ENCODE peak calls at places on chromosomes 11 and 22, in four cellular contexts. I is tibial nerve, V is adrenal gland, B is fibroblast of lung. T is an unnamed sample. For H3K9me3 and H3K36me3, the result is how much of the 10 kb centered on the place peaks cover.

GRCh38 chr11:131042041-131042390 is 125.7 kb upstream of the SNX19 start:
- DNase-seq in I (no peak), V (no peak), B (no peak), T (no peak)

GRCh38 chr11:36500315-36500721 is 9.8 kb downstream of the TRAF6 start:
- DNase-seq in I (no peak), V (peak), B (peak), T (peak)

GRCh38 chr11:124667601-124668000 is 5.9 kb downstream of the SIAE start:
- DNase-seq in I (no peak), V (no peak), B (no peak), T (no peak)

GRCh38 chr11:100753562-100753961 is 66.5 kb downstream of the ARHGAP42 start:
- DNase-seq in I (no peak), V (no peak), B (no peak), T (no peak)

GRCh38 chr11:73325036-73325981 is 17.2 kb downstream of the ARHGEF17 start:
- DNase-seq in I (no peak), V (no peak), B (peak), T (no peak)

GRCh38 chr11:71483689-71484088 is 30.7 kb downstream of the NADSYN1 start:
- DNase-seq in I (no peak), V (no peak), B (no peak), T (no peak)

GRCh38 chr11:28799316-28799715 is 691.1 kb downstream of the METTL15 start:
- DNase-seq in I (no peak), V (no peak), B (peak), T (no peak)

GRCh38 chr11:20056109-20057054 is 103.9 kb downstream of the DBX1 start:
- DNase-seq in I (no peak), V (no peak), B (peak), T (peak)

GRCh38 chr11:119921571-119921970 is 192.6 kb upstream of the NECTIN1 start:
- DNase-seq in I (no peak), V (no peak), B (no peak), T (no peak)

GRCh38 chr22:32684148-32684821 is 117.2 kb upstream of the TIMP3 start:
- DNase-seq in I (no peak), V (no peak), B (no peak), T (no peak)

GRCh38 chr11:134737563-134738510 is 325.8 kb upstream of the B3GAT1 start:
- DNase-seq in I (no peak), V (no peak), B (no peak), T (no peak)

GRCh38 chr11:96246718-96247540 is 96.1 kb downstream of the MAML2 start:
- DNase-seq in I (no peak), V (no peak), B (peak), T (no peak)

GRCh38 chr11:119907934-119908760 is 179.1 kb upstream of the NECTIN1 start:
- DNase-seq in I (no peak), V (no peak), B (no peak), T (no peak)

GRCh38 chr11:14267861-14268635 is 90.9 kb downstream of the RRAS2 start:
- DNase-seq in I (no peak), V (no peak), B (no peak), T (no peak)

GRCh38 chr22:38415046-38415445 is 40.0 kb downstream of the KCNJ4 start:
- DNase-seq in I (no peak), V (peak), B (no peak), T (no peak)

GRCh38 chr11:88384004-88384677 is 46.6 kb upstream of the CTSC start:
- DNase-seq in I (no peak), V (no peak), B (peak), T (no peak)

GRCh38 chr11:17651061-17651460 is 68.3 kb upstream of the MYOD1 start:
- DNase-seq in I (no peak), V (no peak), B (no peak), T (no peak)

GRCh38 chr22:47337161-47337621 is 574.7 kb downstream of the TBC1D22A start:
- DNase-seq in I (no peak), V (peak), B (peak), T (peak)

GRCh38 chr22:32603651-32604540 is 129.3 kb downstream of the FBXO7 start:
- DNase-seq in I (no peak), V (no peak), B (no peak), T (no peak)

DNA sequence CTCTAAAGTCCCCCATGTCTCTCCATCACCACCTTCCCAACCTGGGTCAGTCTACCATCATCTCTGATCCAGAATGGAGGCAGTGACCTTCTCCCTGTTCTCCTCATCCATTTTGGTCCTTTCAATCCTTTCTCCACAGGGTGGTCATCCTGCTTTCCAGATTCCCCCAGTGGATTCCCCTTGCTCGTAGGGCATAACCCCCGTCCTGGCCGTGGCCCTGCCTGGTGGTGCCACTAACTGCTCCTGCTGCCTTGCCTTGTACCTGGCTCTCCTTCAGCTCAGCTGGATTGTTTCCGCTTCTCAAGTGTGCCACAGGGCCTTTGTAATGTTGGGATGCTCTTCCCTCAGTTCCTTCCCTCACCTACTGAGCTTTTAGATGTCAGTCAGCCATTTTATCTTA is 81.6 kb downstream of the MYO7A start:
- DNase-seq in I (no peak), V (no peak), B (no peak), T (no peak)
- H3K9me3 ChIP-seq in I (under half), V (under half), B (under half), T (under half)

GRCh38 chr11:32932196-32932595 is 39.6 kb downstream of the QSER1 start:
- DNase-seq in I (no peak), V (no peak), B (no peak), T (no peak)
- H3K36me3 ChIP-seq in I (under half), V (under half), B (under half), T (half or more)

DNA sequence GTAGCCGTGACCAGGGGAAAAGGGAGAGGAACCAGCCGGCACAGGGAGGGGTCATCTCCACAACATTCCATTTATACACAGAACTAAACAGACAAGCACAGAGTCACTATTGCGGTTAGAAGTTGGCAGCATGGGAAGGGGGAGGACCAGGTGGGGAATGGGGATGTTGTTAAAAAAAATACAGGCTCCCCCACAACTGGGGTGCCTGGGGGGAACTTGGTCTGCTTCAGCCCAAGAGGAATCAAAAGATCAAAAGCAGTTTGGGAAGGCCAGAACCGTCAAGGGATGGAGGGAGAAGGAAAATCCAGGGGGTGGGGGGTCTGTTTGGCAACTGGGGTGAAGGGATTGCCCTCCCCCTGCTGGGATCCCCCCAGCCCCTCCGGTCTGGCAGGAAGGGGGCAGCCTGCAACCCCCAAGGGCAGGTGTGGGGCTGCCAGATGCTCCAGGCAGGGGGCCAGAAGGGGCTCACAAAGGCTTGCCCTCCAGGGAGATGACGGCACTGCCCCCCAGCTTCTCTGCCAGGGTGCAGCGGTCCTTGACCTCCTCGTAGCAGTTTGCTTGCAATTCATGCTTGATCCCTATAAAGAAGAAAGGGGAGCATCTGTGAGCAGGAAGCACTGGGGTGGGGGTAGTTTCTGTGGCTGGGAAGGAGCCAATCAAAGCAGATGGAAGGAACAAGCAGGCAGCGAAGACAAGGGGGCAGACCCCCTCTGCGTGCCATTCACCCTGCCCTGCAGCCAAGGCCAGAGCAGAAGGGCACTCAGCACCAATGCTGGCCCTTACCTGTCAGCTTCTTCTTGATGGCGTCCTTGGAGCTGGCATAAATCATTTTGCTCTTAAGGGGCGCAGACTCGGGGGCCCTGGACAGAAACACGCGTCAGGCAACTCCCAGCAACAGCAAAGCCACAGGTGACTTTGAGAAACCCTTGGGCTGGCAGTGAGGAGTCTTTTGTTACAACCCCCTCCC is 2.8 kb downstream of the CFL1 start:
- DNase-seq in I (no peak), V (peak), B (no peak), T (no peak)
- H3K4me3 ChIP-seq in I (no peak), V (no peak), B (no peak), T (no peak)

DNA sequence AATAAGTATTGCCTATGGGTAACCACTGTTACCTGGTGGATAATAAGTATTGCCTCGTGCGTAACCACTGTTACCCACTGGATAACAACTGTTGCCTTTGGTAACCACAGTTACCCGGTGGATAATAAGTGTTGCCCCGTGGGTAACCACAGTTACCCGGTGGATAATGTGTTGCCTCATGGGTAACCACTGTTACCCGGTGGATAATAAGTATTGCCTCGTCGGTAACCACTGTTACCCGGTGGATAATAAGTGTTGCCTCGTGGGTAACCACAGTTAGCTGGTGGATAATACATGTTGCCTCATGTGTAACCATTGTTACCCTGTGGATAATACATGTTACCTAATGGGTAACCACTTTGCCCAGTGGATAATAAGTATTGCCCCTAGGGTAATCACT is 9.8 kb upstream of the NXPE4 start:
- DNase-seq in I (no peak), V (no peak), B (no peak), T (no peak)
- H3K9me3 ChIP-seq in I (under half), V (under half), B (under half), T (under half)

T was measured in MG63.